ENCODE peak calls at places on chromosomes 6 and 20, in four cellular contexts. One of them, this sample, is unnamed.

GRCh38 chr6:22727709-22728108 is 158.3 kb downstream of the HDGFL1 start:
- DNase-seq in HFF-Myc: peak; percentile 71
- DNase-seq in CD8-positive, alpha-beta T cell: no peak
- DNase-seq in GM10248: no peak
- DNase-seq in this sample: no peak

GRCh38 chr20:23049933-23050838 is 714 bp upstream of the THBD start:
- DNase-seq in GM10248: no peak
- DNase-seq in HFF-Myc: no peak
- DNase-seq in CD8-positive, alpha-beta T cell: no peak
- DNase-seq in this sample: no peak

GRCh38 chr20:31823360-31824124 is 4.4 kb downstream of the MYLK2 start:
- DNase-seq in HFF-Myc: no peak
- DNase-seq in CD8-positive, alpha-beta T cell: no peak
- DNase-seq in GM10248: no peak
- DNase-seq in this sample: no peak

GRCh38 chr6:149080511-149080910 is 237.0 kb upstream of the TAB2 start:
- DNase-seq in HFF-Myc: peak; percentile 39
- DNase-seq in GM10248: no peak
- DNase-seq in CD8-positive, alpha-beta T cell: no peak
- DNase-seq in this sample: peak; percentile 57

GRCh38 chr20:20578838-20579237 is 133.6 kb downstream of the RALGAPA2 start:
- DNase-seq in CD8-positive, alpha-beta T cell: no peak
- DNase-seq in HFF-Myc: no peak
- DNase-seq in GM10248: no peak
- DNase-seq in this sample: no peak

GRCh38 chr6:106849130-106849529 is 125.4 kb downstream of the CD24 start:
- DNase-seq in GM10248: no peak
- DNase-seq in HFF-Myc: no peak
- DNase-seq in CD8-positive, alpha-beta T cell: no peak
- DNase-seq in this sample: no peak

GRCh38 chr6:34230653-34231351 is 5.9 kb upstream of the HMGA1 start:
- DNase-seq in HFF-Myc: no peak
- DNase-seq in CD8-positive, alpha-beta T cell: no peak
- DNase-seq in GM10248: no peak
- DNase-seq in this sample: no peak

GRCh38 chr20:19304886-19305415 is 92.5 kb downstream of the SLC24A3 start:
- DNase-seq in CD8-positive, alpha-beta T cell: no peak
- DNase-seq in GM10248: no peak
- DNase-seq in HFF-Myc: no peak
- DNase-seq in this sample: no peak

GRCh38 chr6:75376347-75377024 is 91.9 kb upstream of the TMEM30A start:
- DNase-seq in GM10248: no peak
- DNase-seq in HFF-Myc: no peak
- DNase-seq in CD8-positive, alpha-beta T cell: no peak
- DNase-seq in this sample: peak; percentile 34

GRCh38 chr6:144158133-144158532 is 7.8 kb downstream of the STX11 start:
- DNase-seq in GM10248: no peak
- DNase-seq in CD8-positive, alpha-beta T cell: no peak
- DNase-seq in HFF-Myc: no peak
- DNase-seq in this sample: peak; percentile 84

GRCh38 chr6:141753180-141753579 is 379.5 kb upstream of the GJE1 start:
- DNase-seq in GM10248: no peak
- DNase-seq in HFF-Myc: no peak
- DNase-seq in CD8-positive, alpha-beta T cell: no peak
- DNase-seq in this sample: no peak

GRCh38 chr6:43798688-43799444 is 28.9 kb downstream of the VEGFA start:
- DNase-seq in HFF-Myc: no peak
- DNase-seq in CD8-positive, alpha-beta T cell: no peak
- DNase-seq in GM10248: peak; percentile 47
- DNase-seq in this sample: peak; percentile 84

GRCh38 chr6:159943965-159944598 is 24.8 kb upstream of the IGF2R start:
- DNase-seq in CD8-positive, alpha-beta T cell: no peak
- DNase-seq in GM10248: no peak
- DNase-seq in HFF-Myc: no peak
- DNase-seq in this sample: no peak

GRCh38 chr6:43916091-43916923 is 146.3 kb downstream of the VEGFA start:
- DNase-seq in CD8-positive, alpha-beta T cell: no peak
- DNase-seq in HFF-Myc: no peak
- DNase-seq in GM10248: no peak
- DNase-seq in this sample: peak; percentile 38

GRCh38 chr6:121839891-121840290 is 404.4 kb downstream of the GJA1 start:
- DNase-seq in GM10248: no peak
- DNase-seq in CD8-positive, alpha-beta T cell: no peak
- DNase-seq in HFF-Myc: no peak
- DNase-seq in this sample: no peak

DNA sequence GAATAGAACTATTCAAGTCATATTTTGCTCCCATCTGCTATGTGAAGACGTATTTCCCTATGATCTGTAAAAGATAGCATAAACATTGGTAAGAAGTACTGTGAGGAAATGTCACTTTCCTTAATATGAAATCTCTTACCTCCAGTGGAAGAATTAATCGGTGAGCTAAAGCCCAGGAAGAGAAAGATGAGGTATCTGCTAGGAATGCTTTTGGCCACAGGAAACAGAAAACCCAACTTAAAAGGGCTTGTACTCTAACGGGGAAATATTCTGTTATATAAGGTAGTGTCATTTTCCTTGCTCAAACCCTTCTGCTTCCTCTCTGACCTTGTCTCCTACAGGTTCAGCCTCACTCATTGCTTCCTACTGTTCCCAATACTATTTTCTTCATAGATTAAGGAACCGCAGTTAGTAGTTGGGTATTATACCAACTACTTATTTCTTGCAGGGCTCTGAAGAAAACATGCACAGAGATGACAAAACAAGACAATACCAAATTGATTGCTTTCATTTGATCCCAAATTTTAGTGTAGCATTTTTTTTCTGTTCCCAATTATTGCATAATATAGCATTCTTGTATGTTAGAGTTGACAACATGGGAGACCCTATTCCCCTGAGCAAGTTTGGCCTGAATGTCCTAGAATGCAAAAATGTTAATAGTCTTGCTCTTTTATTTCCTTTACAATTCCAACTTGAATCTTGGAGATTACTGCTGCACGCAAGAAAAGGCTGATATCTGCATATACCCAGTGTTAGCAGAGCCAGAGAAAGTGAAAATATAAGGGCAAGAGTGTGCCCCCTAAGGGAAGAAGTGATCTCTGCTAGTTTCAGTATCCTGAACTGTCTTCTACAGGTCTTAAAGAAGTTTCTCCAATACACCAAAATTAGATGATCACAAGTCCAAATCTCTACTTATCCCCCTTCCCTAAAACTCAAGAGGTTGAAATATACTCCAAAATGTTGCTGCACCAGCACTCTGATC is 65.3 kb downstream of the AFG1L start:
- DNase-seq in CD8-positive, alpha-beta T cell: no peak
- DNase-seq in HFF-Myc: no peak
- DNase-seq in GM10248: no peak
- DNase-seq in this sample: no peak
- TF ChIP-seq CTCF in CD8-positive, alpha-beta T cell: no peak
- TF ChIP-seq CTCF in HFF-Myc: peak; percentile 11
- TF ChIP-seq CTCF in GM10248: no peak
- TF ChIP-seq CTCF in this sample: peak; percentile 28

DNA sequence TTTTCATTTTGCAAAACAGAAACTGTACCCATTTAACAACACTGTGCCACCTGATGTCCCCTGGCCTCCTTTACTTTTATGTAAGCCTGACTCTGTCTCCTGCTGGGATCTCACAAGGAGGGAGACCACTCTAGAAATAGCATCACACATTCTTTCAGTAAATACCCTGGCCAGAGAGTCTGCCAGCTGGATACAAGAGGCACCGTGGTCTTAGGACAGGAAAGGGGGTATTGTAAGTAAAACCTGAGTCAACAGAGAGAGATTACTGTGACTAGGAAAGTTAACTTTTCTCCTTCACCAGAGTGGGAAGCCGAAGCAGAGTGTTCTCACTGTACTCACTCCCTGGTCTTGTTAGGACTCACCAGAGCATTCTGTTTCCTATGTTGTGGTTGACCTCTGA is 27.8 kb downstream of the CMTR1 start:
- DNase-seq in HFF-Myc: no peak
- DNase-seq in GM10248: no peak
- DNase-seq in CD8-positive, alpha-beta T cell: no peak
- DNase-seq in this sample: no peak
- TF ChIP-seq CTCF in HFF-Myc: no peak
- TF ChIP-seq CTCF in GM10248: no peak
- TF ChIP-seq CTCF in CD8-positive, alpha-beta T cell: no peak
- TF ChIP-seq CTCF in this sample: no peak

GRCh38 chr20:64133951-64134407 is 26.6 kb upstream of the NPBWR2 start:
- DNase-seq in HFF-Myc: no peak
- DNase-seq in GM10248: no peak
- DNase-seq in CD8-positive, alpha-beta T cell: no peak
- DNase-seq in this sample: no peak
- TF ChIP-seq CTCF in HFF-Myc: no peak
- TF ChIP-seq CTCF in GM10248: no peak
- TF ChIP-seq CTCF in CD8-positive, alpha-beta T cell: no peak
- TF ChIP-seq CTCF in this sample: peak; percentile 40

GRCh38 chr6:108968325-108968724 is 120.1 kb downstream of the ARMC2 start:
- DNase-seq in CD8-positive, alpha-beta T cell: no peak
- DNase-seq in HFF-Myc: no peak
- DNase-seq in GM10248: no peak
- DNase-seq in this sample: no peak
- TF ChIP-seq CTCF in CD8-positive, alpha-beta T cell: no peak
- TF ChIP-seq CTCF in HFF-Myc: no peak
- TF ChIP-seq CTCF in GM10248: no peak
- TF ChIP-seq CTCF in this sample: no peak

This sample was measured in HFFc6.